ENCODE peak calls at places on chromosomes 12 and 14, in five cellular contexts. G is heart left ventricle, C is heart right ventricle, O is left lung, F is left ventricle myocardium inferior. U is an unnamed sample.

GRCh38 chr12:46908236-46908935 is 82.6 kb upstream of the SLC38A4 start:
- DNase-seq in G (no peak), C (no peak), O (no peak), F (no peak), U (no peak)

GRCh38 chr12:4858385-4858784 is 51.3 kb upstream of the KCNA1 start:
- DNase-seq in G (no peak), C (no peak), O (no peak), F (no peak), U (peak; percentile 34)

GRCh38 chr14:22474730-22475351 is 114.2 kb downstream of the DAD1 start:
- DNase-seq in G (no peak), C (no peak), O (no peak), F (no peak), U (no peak)

GRCh38 chr12:52217223-52217622 is 15.8 kb upstream of the KRT7 start:
- DNase-seq in G (peak; percentile 71), C (peak; percentile 69), O (peak; percentile 93), F (peak; percentile 65), U (peak; percentile 23)

GRCh38 chr12:92574046-92574783 is 128.6 kb upstream of the PLEKHG7 start:
- DNase-seq in G (no peak), C (no peak), O (no peak), F (no peak), U (no peak)

GRCh38 chr12:12081836-12082497 is 11.2 kb downstream of the BCL2L14 start:
- DNase-seq in G (peak; percentile 31), C (peak; percentile 5), O (no peak), F (no peak), U (no peak)

GRCh38 chr12:51980051-51980808 is 26.5 kb upstream of the TAMALIN start:
- DNase-seq in G (peak; percentile 65), C (peak; percentile 60), O (peak; percentile 85), F (peak; percentile 63), U (peak; percentile 56)

GRCh38 chr12:109696485-109697269 is 16.9 kb upstream of the FAM222A start:
- DNase-seq in G (no peak), C (no peak), O (no peak), F (no peak), U (no peak)

GRCh38 chr12:28987538-28988383 is 161.3 kb upstream of the FAR2 start:
- DNase-seq in G (no peak), C (no peak), O (no peak), F (no peak), U (no peak)

GRCh38 chr12:119796292-119796691 is 80.8 kb downstream of the CIT start:
- DNase-seq in G (no peak), C (no peak), O (no peak), F (no peak), U (no peak)

GRCh38 chr12:77130193-77130592 is 64.8 kb upstream of the E2F7 start:
- DNase-seq in G (no peak), C (no peak), O (no peak), F (no peak), U (no peak)

GRCh38 chr12:10331642-10332239 is 24.1 kb downstream of the KLRD1 start:
- DNase-seq in G (no peak), C (no peak), O (no peak), F (no peak), U (no peak)

GRCh38 chr12:2256915-2257314 is 204.1 kb downstream of the CACNA1C start:
- DNase-seq in G (peak; percentile 59), C (no peak), O (no peak), F (no peak), U (no peak)

GRCh38 chr14:50045039-50045711 is 71.2 kb downstream of the VCPKMT start:
- DNase-seq in G (peak; percentile 88), C (peak; percentile 83), O (peak; percentile 87), F (peak; percentile 74), U (no peak)

GRCh38 chr12:95955549-95956159 is 12.5 kb downstream of the AMDHD1 start:
- DNase-seq in G (no peak), C (no peak), O (no peak), F (no peak), U (no peak)

GRCh38 chr14:34064349-34064748 is 113.5 kb upstream of the EGLN3 start:
- DNase-seq in G (peak; percentile 67), C (peak; percentile 64), O (no peak), F (peak; percentile 57), U (no peak)

GRCh38 chr14:46368275-46368674 is 283.3 kb downstream of the RPL10L start:
- DNase-seq in G (no peak), C (no peak), O (no peak), F (no peak), U (peak; percentile 3)

GRCh38 chr12:12176402-12176801 is 90.4 kb downstream of the LRP6 start:
- DNase-seq in G (no peak), C (no peak), O (no peak), F (no peak), U (no peak)

GRCh38 chr14:31205681-31206535 is 1.7 kb downstream of the HECTD1 start:
- DNase-seq in G (no peak), C (no peak), O (no peak), F (no peak), U (no peak)

GRCh38 chr12:102326987-102327386 is 129.4 kb upstream of the PMCH start:
- DNase-seq in G (no peak), C (no peak), O (no peak), F (no peak), U (no peak)

GRCh38 chr14:68665116-68665515 is 127.8 kb downstream of the ZFP36L1 start:
- DNase-seq in G (no peak), C (no peak), O (no peak), F (no peak), U (no peak)

GRCh38 chr14:89899917-89900680 is 54.4 kb downstream of the EFCAB11 start:
- DNase-seq in G (no peak), C (no peak), O (no peak), F (no peak), U (no peak)

GRCh38 chr12:2461645-2462044 is 333.1 kb upstream of the FKBP4 start:
- DNase-seq in G (no peak), C (no peak), O (no peak), F (no peak), U (no peak)

GRCh38 chr14:54805521-54806322 is 96.9 kb downstream of the GCH1 start:
- DNase-seq in G (peak; percentile 81), C (peak; percentile 87), O (peak; percentile 91), F (peak; percentile 80), U (peak; percentile 89)

GRCh38 chr12:1234073-1234472 is 243.1 kb downstream of the ERC1 start:
- DNase-seq in G (no peak), C (no peak), O (no peak), F (no peak), U (no peak)

GRCh38 chr12:53004178-53004577 is 2.1 kb upstream of the EIF4B start:
- DNase-seq in G (no peak), C (no peak), O (no peak), F (no peak), U (no peak)

GRCh38 chr12:77343291-77343690 is 277.9 kb upstream of the E2F7 start:
- DNase-seq in G (no peak), C (no peak), O (no peak), F (no peak), U (no peak)

GRCh38 chr12:59570134-59570533 is 25.7 kb upstream of the SLC16A7 start:
- DNase-seq in G (no peak), C (no peak), O (no peak), F (no peak), U (no peak)

DNA sequence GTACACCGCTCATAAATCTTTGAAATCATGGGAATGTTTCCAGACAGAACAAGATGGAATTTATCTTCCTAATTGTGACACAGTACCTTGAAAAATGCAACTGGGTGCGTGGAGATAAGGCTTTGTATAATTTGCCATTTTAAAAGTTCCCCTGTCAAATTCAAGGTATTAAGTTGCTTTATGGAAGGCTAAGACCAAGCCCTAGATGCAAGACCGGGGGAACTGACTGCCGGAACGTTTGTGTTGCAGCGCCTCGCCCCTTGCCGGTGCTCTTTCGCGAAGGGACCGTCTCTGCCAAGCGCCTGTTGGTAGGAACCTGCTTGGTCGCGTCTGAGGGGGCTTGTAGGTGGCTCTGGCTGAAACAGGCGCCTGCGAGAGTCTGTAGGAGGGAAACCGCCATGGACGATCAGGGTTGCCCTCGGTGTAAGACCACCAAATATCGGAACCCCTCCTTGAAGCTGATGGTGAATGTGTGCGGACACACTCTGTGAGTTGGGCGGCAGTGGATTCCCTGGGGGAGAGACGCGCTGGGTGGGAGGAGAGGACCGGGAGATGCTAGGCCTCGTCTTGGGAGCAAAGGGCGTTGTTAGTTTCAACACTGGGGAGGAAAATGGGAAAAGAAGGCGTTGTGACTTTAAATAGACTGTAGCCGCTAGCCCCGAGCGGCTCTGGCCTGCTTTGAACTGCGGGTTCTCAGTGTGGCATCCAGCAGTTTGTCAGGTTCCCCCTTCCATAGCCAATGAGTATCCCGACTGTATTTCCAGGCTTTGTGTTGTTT is at the start of gene MNAT1:
- DNase-seq in G (peak; percentile 71), C (peak; percentile 76), O (peak; percentile 88), F (peak; percentile 62), U (peak; percentile 59)
- TF ChIP-seq CTCF in G (no peak), C (no peak), O (no peak), F (no peak), U (no peak)

GRCh38 chr12:111031956-111032919 is 111.9 kb upstream of the MYL2 start:
- DNase-seq in G (no peak), C (no peak), O (no peak), F (no peak), U (no peak)

GRCh38 chr12:111034911-111035577 is 114.7 kb upstream of the MYL2 start:
- DNase-seq in G (no peak), C (no peak), O (no peak), F (no peak), U (no peak)

GRCh38 chr12:111035578-111036301 is 115.4 kb upstream of the MYL2 start:
- DNase-seq in G (no peak), C (no peak), O (no peak), F (no peak), U (no peak)

GRCh38 chr12:111033281-111034147 is 113.1 kb upstream of the MYL2 start:
- DNase-seq in G (no peak), C (no peak), O (no peak), F (no peak), U (no peak)

GRCh38 chr12:111034148-111034910 is 114.0 kb upstream of the MYL2 start:
- DNase-seq in G (no peak), C (no peak), O (no peak), F (no peak), U (no peak)
- H3K4me3 ChIP-seq in G (peak within 1 kb of the TSS; percentile 27), C (peak within 1 kb of the TSS; percentile 22), O (no peak within 1 kb of the TSS), F (peak within 1 kb of the TSS; percentile 56), U (peak within 1 kb of the TSS; percentile 17)

DNA sequence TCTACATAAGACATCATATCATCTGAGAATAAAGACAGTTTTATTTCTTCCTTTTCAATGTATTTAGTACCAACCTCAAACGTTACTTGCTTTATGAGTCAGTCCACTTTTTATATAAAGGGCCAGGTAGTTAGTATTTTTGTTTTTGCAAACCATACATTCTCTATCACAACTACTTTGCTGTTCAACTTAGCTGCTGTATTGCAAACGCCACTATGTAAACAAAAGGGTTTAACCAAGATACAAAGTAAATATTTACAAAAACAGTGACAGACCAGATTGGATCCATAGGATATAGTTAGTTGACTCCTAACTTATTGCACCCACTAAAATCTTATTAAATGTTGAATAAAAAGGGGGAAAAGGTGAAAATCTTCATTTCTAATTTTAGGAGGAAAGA is 87.7 kb upstream of the FOXG1 start:
- DNase-seq in G (no peak), C (no peak), O (no peak), F (no peak), U (no peak)
- H3K27ac ChIP-seq in G (no peak overlapping the region), C (no peak overlapping the region), O (no peak overlapping the region), F (no peak overlapping the region), U (no peak overlapping the region)

DNA sequence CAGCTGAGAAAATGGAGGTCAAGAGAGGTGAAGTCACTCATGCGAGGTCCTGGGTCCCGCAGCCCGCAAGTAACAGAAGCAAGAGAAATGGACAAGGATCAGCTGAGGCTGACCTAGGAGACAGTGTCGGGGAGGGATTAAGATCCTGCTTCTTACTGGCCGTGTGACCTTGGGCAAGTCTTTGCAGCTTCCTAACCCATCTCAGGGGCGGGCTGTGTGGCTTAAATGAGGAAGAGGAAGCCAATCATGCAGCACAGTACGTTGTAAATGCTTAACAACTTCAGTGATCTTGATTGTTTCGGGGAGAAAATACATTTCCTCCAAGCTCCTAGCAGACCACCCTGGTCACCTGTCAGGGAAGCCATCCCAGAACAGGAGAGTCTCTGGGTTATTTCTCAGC is 7.1 kb upstream of the PGF start:
- DNase-seq in G (no peak), C (no peak), O (peak; percentile 15), F (no peak), U (no peak)
- TF ChIP-seq CTCF in G (no peak), C (no peak), O (no peak), F (no peak), U (no peak)

U was measured in dorsolateral prefrontal cortex.